ENCODE peak calls at places on chromosomes 11 and 22, in four cellular contexts. C, A, X and Z are unnamed samples.

GRCh38 chr11:95698939-95699562 is 90.5 kb downstream of the FAM76B start:
- DNase-seq in C (no peak), A (no peak), X (no peak), Z (no peak)

GRCh38 chr11:66291706-66292542 is at the start of gene TMEM151A:
- DNase-seq in C (no peak), A (no peak), X (no peak), Z (no peak)

GRCh38 chr11:102097175-102097574 is 13.1 kb upstream of the YAP1 start:
- DNase-seq in C (no peak), A (no peak), X (no peak), Z (no peak)

GRCh38 chr11:2790581-2790925 is 90.8 kb upstream of the KCNQ1OT1 start:
- DNase-seq in C (no peak), A (peak; percentile 61), X (no peak), Z (peak; percentile 50)

GRCh38 chr11:72561856-72562255 is 112.4 kb downstream of the PDE2A start:
- DNase-seq in C (no peak), A (no peak), X (no peak), Z (peak; percentile 44)

GRCh38 chr11:838441-839279 is 3.7 kb downstream of the POLR2L start:
- DNase-seq in C (no peak), A (no peak), X (peak; percentile 43), Z (no peak)

GRCh38 chr11:96013459-96014213 is 89.7 kb upstream of the MTMR2 start:
- DNase-seq in C (no peak), A (peak; percentile 75), X (no peak), Z (no peak)

GRCh38 chr11:69614085-69614484 is 26.9 kb upstream of the CCND1 start:
- DNase-seq in C (no peak), A (no peak), X (no peak), Z (no peak)

GRCh38 chr11:92455221-92455790 is 230.7 kb downstream of the FAT3 start:
- DNase-seq in C (no peak), A (no peak), X (no peak), Z (no peak)

GRCh38 chr22:43066134-43066533 is 23.1 kb downstream of the TTLL1 start:
- DNase-seq in C (no peak), A (no peak), X (no peak), Z (no peak)

GRCh38 chr11:47105974-47106373 is 70.7 kb downstream of the ARFGAP2 start:
- DNase-seq in C (no peak), A (no peak), X (no peak), Z (no peak)

GRCh38 chr22:31343235-31344191 is 2.6 kb downstream of the PATZ1 start:
- DNase-seq in C (no peak), A (peak; percentile 76), X (peak; percentile 43), Z (peak; percentile 93)

GRCh38 chr22:28950567-28951411 is 67.4 kb downstream of the ZNRF3 start:
- DNase-seq in C (no peak), A (no peak), X (no peak), Z (no peak)

GRCh38 chr11:91446267-91446666 is 778.4 kb upstream of the FAT3 start:
- DNase-seq in C (no peak), A (no peak), X (no peak), Z (no peak)

GRCh38 chr22:31490496-31490925 is 869 bp upstream of the EIF4ENIF1 start:
- DNase-seq in C (peak; percentile 25), A (peak; percentile 90), X (peak; percentile 88), Z (peak; percentile 72)

GRCh38 chr11:19241260-19242183 is 777 bp upstream of the E2F8 start:
- DNase-seq in C (no peak), A (peak; percentile 91), X (no peak), Z (peak; percentile 68)

GRCh38 chr11:120344302-120345004 is 8.2 kb downstream of the ARHGEF12 start:
- DNase-seq in C (no peak), A (no peak), X (peak; percentile 80), Z (no peak)

GRCh38 chr11:57255618-57256017 is 18.6 kb upstream of the APLNR start:
- DNase-seq in C (no peak), A (no peak), X (no peak), Z (no peak)

GRCh38 chr22:27984723-27985122 is 65.7 kb upstream of the PITPNB start:
- DNase-seq in C (no peak), A (no peak), X (no peak), Z (no peak)

GRCh38 chr11:102283088-102283487 is 34.2 kb upstream of the BIRC3 start:
- DNase-seq in C (no peak), A (no peak), X (no peak), Z (no peak)

GRCh38 chr11:120775986-120776682 is 247.8 kb upstream of the TBCEL start:
- DNase-seq in C (no peak), A (no peak), X (no peak), Z (no peak)

GRCh38 chr22:44931077-44931540 is 78.7 kb downstream of the PHF21B start:
- DNase-seq in C (no peak), A (no peak), X (no peak), Z (no peak)

GRCh38 chr11:69654001-69654659 is 13.2 kb downstream of the CCND1 start:
- DNase-seq in C (no peak), A (peak; percentile 74), X (no peak), Z (peak; percentile 54)

GRCh38 chr22:17867160-17867785 is 93.0 kb upstream of the BID start:
- DNase-seq in C (no peak), A (no peak), X (no peak), Z (no peak)

GRCh38 chr11:24046731-24047130 is 450.1 kb upstream of the LUZP2 start:
- DNase-seq in C (no peak), A (no peak), X (peak; percentile 4), Z (no peak)

GRCh38 chr11:3166268-3167142 is 1.4 kb upstream of the OSBPL5 start:
- DNase-seq in C (no peak), A (peak; percentile 63), X (no peak), Z (peak; percentile 60)

GRCh38 chr22:17243524-17243923 is 24.3 kb upstream of the ADA2 start:
- DNase-seq in C (no peak), A (peak; percentile 82), X (no peak), Z (peak; percentile 72)

GRCh38 chr11:46249103-46249942 is 28.1 kb upstream of the CREB3L1 start:
- DNase-seq in C (no peak), A (no peak), X (peak; percentile 32), Z (no peak)

GRCh38 chr22:38841211-38841610 is 2.6 kb downstream of the NPTXR start:
- DNase-seq in C (no peak), A (peak; percentile 54), X (no peak), Z (no peak)

GRCh38 chr11:22193348-22194051 is 615 bp downstream of the ANO5 start:
- DNase-seq in C (peak; percentile 22), A (peak; percentile 73), X (no peak), Z (peak; percentile 70)

GRCh38 chr11:36186340-36186739 is 102.9 kb downstream of the COMMD9 start:
- DNase-seq in C (no peak), A (no peak), X (no peak), Z (no peak)

DNA sequence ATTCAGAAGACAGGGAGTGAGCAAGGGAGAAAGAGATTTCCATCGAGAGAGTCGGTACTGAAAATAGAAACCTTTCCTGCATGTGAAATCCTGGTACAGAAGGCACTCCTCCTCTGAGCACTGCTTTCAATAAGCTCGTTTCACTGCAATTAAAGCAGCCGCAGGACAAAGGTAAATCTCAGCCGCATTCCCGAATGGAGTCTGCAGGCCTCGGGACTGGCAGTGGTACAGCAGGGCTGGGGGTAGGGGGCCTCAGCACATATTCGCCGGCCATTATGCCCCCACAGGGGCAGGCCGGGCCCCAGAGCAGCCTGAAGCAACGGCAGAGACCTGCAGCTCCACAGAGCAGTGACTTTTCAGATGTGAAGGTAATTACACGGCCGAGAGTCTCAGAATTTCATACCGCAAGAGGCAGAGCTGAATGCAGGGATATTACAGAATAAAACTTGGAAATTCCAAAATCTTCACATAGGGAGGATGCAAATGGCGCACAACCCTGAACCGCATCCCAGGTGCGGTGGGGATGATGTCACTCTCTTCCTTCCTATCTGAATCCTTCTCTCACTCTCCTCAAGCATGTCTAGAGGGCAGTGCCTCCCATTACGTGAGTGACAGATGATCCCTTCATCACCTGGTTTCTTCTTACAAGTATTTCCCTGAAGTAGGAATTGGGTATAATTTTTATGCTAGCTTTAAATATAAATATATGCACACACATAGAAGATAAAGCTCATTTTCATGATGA is 622.1 kb downstream of the OPCML start:
- DNase-seq in C (no peak), A (no peak), X (no peak), Z (no peak)
- H3K4me3 ChIP-seq in C (no peak overlapping the region), A (no peak overlapping the region), X (no peak overlapping the region), Z (no peak overlapping the region)

DNA sequence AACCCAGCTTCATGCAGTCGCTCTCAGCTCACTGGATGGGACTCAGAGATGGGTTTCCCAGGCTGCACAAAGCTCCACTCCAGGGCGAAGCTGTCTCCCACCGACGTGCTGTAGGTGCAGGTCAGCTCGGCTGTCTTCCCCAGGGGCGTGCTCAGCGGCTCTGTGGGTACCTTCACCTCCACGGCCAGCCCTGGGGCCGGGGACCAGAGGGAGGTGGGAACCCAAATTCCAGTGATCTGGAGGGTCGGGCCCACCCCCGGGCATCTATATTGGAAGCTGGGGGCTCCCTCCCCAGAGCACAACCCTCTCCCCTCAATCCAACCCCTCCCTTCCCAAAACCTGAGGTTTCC is 689 bp downstream of the VSIG2 start:
- DNase-seq in C (no peak), A (peak; percentile 73), X (no peak), Z (no peak)
- H3K27me3 ChIP-seq in C (peaks cover 88% of the 10 kb centered on the region), A (peaks cover 5% of the 10 kb centered on the region), X (peaks cover 93% of the 10 kb centered on the region), Z (no peaks in the 10 kb centered on the region)

DNA sequence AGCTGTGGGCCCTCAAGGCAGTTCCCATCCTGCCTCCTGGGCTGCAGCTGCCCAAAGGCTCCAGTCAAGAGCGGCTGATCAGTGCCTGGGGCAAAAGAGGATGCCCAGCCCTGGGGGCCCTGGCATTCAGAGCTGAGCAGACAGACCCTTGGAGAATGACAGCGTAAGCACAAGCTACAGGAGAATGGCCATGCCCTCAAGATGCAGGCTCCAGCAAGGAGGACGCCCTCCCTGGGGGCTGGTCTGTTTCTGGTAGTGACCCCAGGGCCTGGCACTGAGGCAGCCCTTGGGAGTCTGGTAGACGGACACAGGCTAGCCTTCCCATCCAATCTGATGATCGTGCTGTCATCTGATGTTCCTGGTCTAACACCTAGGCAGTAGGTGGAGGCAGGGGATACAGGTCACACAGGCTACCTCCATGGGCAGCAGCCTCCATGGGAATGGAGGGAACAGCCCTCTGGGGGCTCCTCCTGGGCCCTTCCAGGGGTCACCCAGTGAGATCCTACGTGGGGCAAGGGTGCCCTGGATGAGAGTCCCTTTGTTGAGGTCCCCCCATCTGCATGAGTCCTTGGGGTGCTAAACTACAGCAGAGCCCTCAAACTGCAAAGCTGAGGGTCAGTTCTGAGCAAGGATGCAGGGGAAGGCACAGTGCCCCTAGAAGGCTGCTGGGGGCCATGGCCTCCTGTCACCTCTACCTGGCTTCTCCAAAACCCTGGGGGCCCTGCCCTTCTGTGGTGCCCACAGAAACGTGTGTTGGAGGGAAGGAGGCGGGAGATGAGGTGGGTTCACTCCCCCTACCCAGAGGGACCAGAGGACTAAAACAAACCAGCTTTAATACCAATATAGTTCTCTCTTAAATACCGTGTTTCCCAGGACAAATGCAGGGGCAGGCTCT is 10.2 kb upstream of the SF1 start:
- DNase-seq in C (no peak), A (peak; percentile 69), X (no peak), Z (peak; percentile 49)
- H3K36me3 ChIP-seq in C (peaks cover 5% of the 10 kb centered on the region), A (peaks cover 43% of the 10 kb centered on the region), X (peaks cover 10% of the 10 kb centered on the region), Z (peaks cover 25% of the 10 kb centered on the region)

GRCh38 chr11:128547946-128548654 is 39.3 kb downstream of the ETS1 start:
- DNase-seq in C (no peak), A (no peak), X (no peak), Z (no peak)
- H3K4me3 ChIP-seq in C (peak overlapping the region; percentile 24), A (peak overlapping the region; percentile 14), X (peak overlapping the region; percentile 69), Z (peak overlapping the region; percentile 52)

GRCh38 chr11:13045734-13046133 is 36.6 kb downstream of the RASSF10 start:
- DNase-seq in C (no peak), A (no peak), X (no peak), Z (no peak)
- H3K27me3 ChIP-seq in C (no peaks in the 10 kb centered on the region), A (no peaks in the 10 kb centered on the region), X (peaks cover 55% of the 10 kb centered on the region), Z (no peaks in the 10 kb centered on the region)